ENCODE peak calls at places on chromosomes 1 and 21, in five cellular contexts. One of them, this sample, is unnamed.

GRCh38 chr1:91349524-91349923 is 55.1 kb downstream of the HFM1 start:
- DNase-seq in neural progenitor cell: no peak
- DNase-seq in AG09309: no peak
- DNase-seq in thoracic aorta: no peak
- DNase-seq in CD8-positive, alpha-beta T cell: no peak
- DNase-seq in this sample: no peak

GRCh38 chr1:218823291-218823900 is 350.3 kb upstream of the LYPLAL1 start:
- DNase-seq in neural progenitor cell: no peak
- DNase-seq in AG09309: peak; percentile 92
- DNase-seq in thoracic aorta: no peak
- DNase-seq in CD8-positive, alpha-beta T cell: no peak
- DNase-seq in this sample: no peak

GRCh38 chr1:151399890-151400235 is 490 bp downstream of the PSMB4 start:
- DNase-seq in neural progenitor cell: peak; percentile 59
- DNase-seq in AG09309: no peak
- DNase-seq in thoracic aorta: no peak
- DNase-seq in CD8-positive, alpha-beta T cell: no peak
- DNase-seq in this sample: no peak

GRCh38 chr1:231315887-231316286 is 21.8 kb downstream of the EXOC8 start:
- DNase-seq in neural progenitor cell: peak; percentile 65
- DNase-seq in AG09309: no peak
- DNase-seq in thoracic aorta: no peak
- DNase-seq in CD8-positive, alpha-beta T cell: peak; percentile 8
- DNase-seq in this sample: no peak

GRCh38 chr1:8382608-8383525 is 65.0 kb downstream of the SLC45A1 start:
- DNase-seq in neural progenitor cell: no peak
- DNase-seq in AG09309: no peak
- DNase-seq in thoracic aorta: no peak
- DNase-seq in CD8-positive, alpha-beta T cell: no peak
- DNase-seq in this sample: no peak

GRCh38 chr1:20726932-20727745 is 5.4 kb downstream of the SH2D5 start:
- DNase-seq in neural progenitor cell: no peak
- DNase-seq in AG09309: no peak
- DNase-seq in thoracic aorta: no peak
- DNase-seq in CD8-positive, alpha-beta T cell: no peak
- DNase-seq in this sample: no peak

GRCh38 chr1:46512792-46513190 is 23.2 kb downstream of the DMBX1 start:
- DNase-seq in neural progenitor cell: no peak
- DNase-seq in AG09309: no peak
- DNase-seq in thoracic aorta: no peak
- DNase-seq in CD8-positive, alpha-beta T cell: no peak
- DNase-seq in this sample: no peak

GRCh38 chr1:155591770-155592169 is 18.2 kb upstream of the MSTO1 start:
- DNase-seq in neural progenitor cell: peak; percentile 76
- DNase-seq in AG09309: peak; percentile 29
- DNase-seq in thoracic aorta: no peak
- DNase-seq in CD8-positive, alpha-beta T cell: no peak
- DNase-seq in this sample: no peak

GRCh38 chr21:33848252-33848953 is 67.2 kb downstream of the ATP5PO start:
- DNase-seq in neural progenitor cell: no peak
- DNase-seq in AG09309: no peak
- DNase-seq in thoracic aorta: no peak
- DNase-seq in CD8-positive, alpha-beta T cell: no peak
- DNase-seq in this sample: no peak

GRCh38 chr1:211726467-211726866 is 51.0 kb upstream of the NEK2 start:
- DNase-seq in neural progenitor cell: no peak
- DNase-seq in AG09309: no peak
- DNase-seq in thoracic aorta: no peak
- DNase-seq in CD8-positive, alpha-beta T cell: no peak
- DNase-seq in this sample: no peak

GRCh38 chr1:90295534-90295933 is 300.6 kb downstream of the ZNF326 start:
- DNase-seq in neural progenitor cell: no peak
- DNase-seq in AG09309: no peak
- DNase-seq in thoracic aorta: no peak
- DNase-seq in CD8-positive, alpha-beta T cell: no peak
- DNase-seq in this sample: no peak

GRCh38 chr1:201266774-201267173 is 16.5 kb upstream of the PKP1 start:
- DNase-seq in neural progenitor cell: no peak
- DNase-seq in AG09309: peak; percentile 87
- DNase-seq in thoracic aorta: no peak
- DNase-seq in CD8-positive, alpha-beta T cell: no peak
- DNase-seq in this sample: no peak

GRCh38 chr21:26581818-26582217 is 8.7 kb upstream of the CYYR1 start:
- DNase-seq in neural progenitor cell: no peak
- DNase-seq in AG09309: no peak
- DNase-seq in thoracic aorta: no peak
- DNase-seq in CD8-positive, alpha-beta T cell: no peak
- DNase-seq in this sample: no peak

GRCh38 chr1:154720328-154721301 is 112.6 kb upstream of the ADAR start:
- DNase-seq in neural progenitor cell: peak; percentile 45
- DNase-seq in AG09309: no peak
- DNase-seq in thoracic aorta: no peak
- DNase-seq in CD8-positive, alpha-beta T cell: no peak
- DNase-seq in this sample: no peak

GRCh38 chr1:20069932-20070331 is at the start of gene PLA2G5:
- DNase-seq in neural progenitor cell: peak; percentile 26
- DNase-seq in AG09309: peak; percentile 11
- DNase-seq in thoracic aorta: no peak
- DNase-seq in CD8-positive, alpha-beta T cell: no peak
- DNase-seq in this sample: no peak

GRCh38 chr1:10686404-10687040 is 109.9 kb downstream of the CASZ1 start:
- DNase-seq in neural progenitor cell: no peak
- DNase-seq in AG09309: no peak
- DNase-seq in thoracic aorta: no peak
- DNase-seq in CD8-positive, alpha-beta T cell: no peak
- DNase-seq in this sample: no peak

GRCh38 chr1:180358649-180359048 is 128.6 kb downstream of the LHX4 start:
- DNase-seq in neural progenitor cell: peak; percentile 28
- DNase-seq in AG09309: no peak
- DNase-seq in thoracic aorta: no peak
- DNase-seq in CD8-positive, alpha-beta T cell: no peak
- DNase-seq in this sample: no peak

GRCh38 chr1:145751491-145752021 is 32.3 kb downstream of the CD160 start:
- DNase-seq in neural progenitor cell: no peak
- DNase-seq in AG09309: peak; percentile 96
- DNase-seq in thoracic aorta: peak; percentile 13
- DNase-seq in CD8-positive, alpha-beta T cell: no peak
- DNase-seq in this sample: no peak

GRCh38 chr1:237220243-237220642 is 178.3 kb downstream of the RYR2 start:
- DNase-seq in neural progenitor cell: no peak
- DNase-seq in AG09309: no peak
- DNase-seq in thoracic aorta: no peak
- DNase-seq in CD8-positive, alpha-beta T cell: no peak
- DNase-seq in this sample: no peak

GRCh38 chr1:78210167-78210566 is 164.4 kb downstream of the GIPC2 start:
- DNase-seq in neural progenitor cell: no peak
- DNase-seq in AG09309: no peak
- DNase-seq in thoracic aorta: no peak
- DNase-seq in CD8-positive, alpha-beta T cell: no peak
- DNase-seq in this sample: no peak

GRCh38 chr1:208807446-208808117 is 563.4 kb upstream of the PLXNA2 start:
- DNase-seq in neural progenitor cell: no peak
- DNase-seq in AG09309: no peak
- DNase-seq in thoracic aorta: no peak
- DNase-seq in CD8-positive, alpha-beta T cell: no peak
- DNase-seq in this sample: no peak

GRCh38 chr1:217079579-217079978 is 356.4 kb upstream of the ESRRG start:
- DNase-seq in neural progenitor cell: no peak
- DNase-seq in AG09309: no peak
- DNase-seq in thoracic aorta: no peak
- DNase-seq in CD8-positive, alpha-beta T cell: no peak
- DNase-seq in this sample: no peak

GRCh38 chr1:205656236-205656635 is 24.1 kb downstream of the SLC45A3 start:
- DNase-seq in neural progenitor cell: no peak
- DNase-seq in AG09309: no peak
- DNase-seq in thoracic aorta: no peak
- DNase-seq in CD8-positive, alpha-beta T cell: no peak
- DNase-seq in this sample: no peak

GRCh38 chr1:118563969-118564951 is 379.2 kb upstream of the SPAG17 start:
- DNase-seq in neural progenitor cell: peak; percentile 65
- DNase-seq in AG09309: no peak
- DNase-seq in thoracic aorta: no peak
- DNase-seq in CD8-positive, alpha-beta T cell: no peak
- DNase-seq in this sample: no peak

GRCh38 chr1:154871374-154871773 is 1.3 kb upstream of the KCNN3 start:
- DNase-seq in neural progenitor cell: no peak
- DNase-seq in AG09309: no peak
- DNase-seq in thoracic aorta: no peak
- DNase-seq in CD8-positive, alpha-beta T cell: no peak
- DNase-seq in this sample: no peak

GRCh38 chr21:39852021-39852721 is 15.1 kb upstream of the PCP4 start:
- DNase-seq in neural progenitor cell: no peak
- DNase-seq in AG09309: no peak
- DNase-seq in thoracic aorta: no peak
- DNase-seq in CD8-positive, alpha-beta T cell: no peak
- DNase-seq in this sample: no peak

GRCh38 chr1:156463874-156464273 is 36.7 kb downstream of the MEF2D start:
- DNase-seq in neural progenitor cell: no peak
- DNase-seq in AG09309: no peak
- DNase-seq in thoracic aorta: no peak
- DNase-seq in CD8-positive, alpha-beta T cell: no peak
- DNase-seq in this sample: no peak

DNA sequence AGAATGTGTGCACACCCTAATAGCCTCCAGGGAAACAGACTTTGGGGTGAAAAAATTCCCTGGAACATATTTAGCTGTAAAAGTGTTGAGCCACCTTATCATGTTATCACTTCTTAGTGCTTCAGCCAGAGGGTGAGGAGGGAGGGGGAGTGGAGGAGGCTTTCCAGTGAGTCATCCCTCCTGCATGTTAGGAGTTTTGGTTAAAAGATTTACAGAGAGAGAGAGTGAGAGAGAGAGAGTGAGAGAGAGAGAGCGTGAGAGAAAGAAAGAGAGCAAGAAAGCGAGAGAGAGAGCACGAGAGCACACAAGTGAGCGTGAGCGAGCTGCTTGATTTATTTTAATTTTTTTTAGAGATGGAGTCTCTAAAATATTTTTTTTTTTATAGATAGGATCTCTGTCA is 13.5 kb upstream of the CACNA1E start:
- DNase-seq in neural progenitor cell: no peak
- DNase-seq in AG09309: peak; percentile 75
- DNase-seq in thoracic aorta: no peak
- DNase-seq in CD8-positive, alpha-beta T cell: no peak
- DNase-seq in this sample: no peak
- TF ChIP-seq CTCF in neural progenitor cell: no peak
- TF ChIP-seq CTCF in AG09309: no peak
- TF ChIP-seq CTCF in thoracic aorta: no peak
- TF ChIP-seq CTCF in CD8-positive, alpha-beta T cell: no peak
- TF ChIP-seq CTCF in this sample: no peak

DNA sequence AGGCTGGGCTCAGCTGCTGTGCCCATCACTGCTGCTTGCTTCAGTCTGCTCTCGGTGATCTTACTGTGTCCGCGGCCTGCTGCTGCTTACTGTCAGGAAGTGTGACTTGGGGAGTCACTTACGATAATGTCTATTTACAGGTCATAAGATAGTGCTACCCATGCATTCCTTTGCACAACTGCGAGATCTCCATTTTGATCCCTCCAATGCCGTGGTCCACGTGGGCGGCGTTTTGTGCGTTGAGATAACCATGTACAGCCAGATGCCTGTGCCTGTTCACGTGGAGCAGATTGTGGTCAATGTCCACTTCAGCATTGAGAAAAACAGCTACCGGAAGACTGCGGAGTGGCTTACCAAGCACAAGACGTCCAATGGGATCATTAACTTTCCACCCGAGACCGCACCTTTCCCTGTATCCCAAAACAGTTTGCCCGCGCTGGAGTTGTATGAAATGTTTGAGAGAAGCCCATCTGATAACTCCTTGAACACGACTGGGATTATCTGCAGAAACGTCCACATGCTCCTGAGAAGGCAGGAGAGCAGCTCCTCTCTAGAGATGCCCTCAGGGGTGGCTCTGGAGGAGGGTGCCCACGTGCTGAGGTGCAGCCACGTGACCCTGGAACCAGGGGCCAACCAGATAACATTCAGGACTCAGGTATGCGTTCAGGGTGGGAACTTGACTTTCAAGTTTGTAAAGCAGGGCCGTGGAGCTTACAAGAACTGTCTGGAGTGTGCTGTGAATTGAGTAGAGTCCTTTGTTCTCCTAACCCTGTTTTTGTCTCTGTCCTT is 24.4 kb upstream of the PWP2 start:
- DNase-seq in neural progenitor cell: no peak
- DNase-seq in AG09309: no peak
- DNase-seq in thoracic aorta: no peak
- DNase-seq in CD8-positive, alpha-beta T cell: no peak
- DNase-seq in this sample: peak; percentile 31
- TF ChIP-seq CTCF in neural progenitor cell: no peak
- TF ChIP-seq CTCF in AG09309: no peak
- TF ChIP-seq CTCF in thoracic aorta: no peak
- TF ChIP-seq CTCF in CD8-positive, alpha-beta T cell: no peak
- TF ChIP-seq CTCF in this sample: no peak

DNA sequence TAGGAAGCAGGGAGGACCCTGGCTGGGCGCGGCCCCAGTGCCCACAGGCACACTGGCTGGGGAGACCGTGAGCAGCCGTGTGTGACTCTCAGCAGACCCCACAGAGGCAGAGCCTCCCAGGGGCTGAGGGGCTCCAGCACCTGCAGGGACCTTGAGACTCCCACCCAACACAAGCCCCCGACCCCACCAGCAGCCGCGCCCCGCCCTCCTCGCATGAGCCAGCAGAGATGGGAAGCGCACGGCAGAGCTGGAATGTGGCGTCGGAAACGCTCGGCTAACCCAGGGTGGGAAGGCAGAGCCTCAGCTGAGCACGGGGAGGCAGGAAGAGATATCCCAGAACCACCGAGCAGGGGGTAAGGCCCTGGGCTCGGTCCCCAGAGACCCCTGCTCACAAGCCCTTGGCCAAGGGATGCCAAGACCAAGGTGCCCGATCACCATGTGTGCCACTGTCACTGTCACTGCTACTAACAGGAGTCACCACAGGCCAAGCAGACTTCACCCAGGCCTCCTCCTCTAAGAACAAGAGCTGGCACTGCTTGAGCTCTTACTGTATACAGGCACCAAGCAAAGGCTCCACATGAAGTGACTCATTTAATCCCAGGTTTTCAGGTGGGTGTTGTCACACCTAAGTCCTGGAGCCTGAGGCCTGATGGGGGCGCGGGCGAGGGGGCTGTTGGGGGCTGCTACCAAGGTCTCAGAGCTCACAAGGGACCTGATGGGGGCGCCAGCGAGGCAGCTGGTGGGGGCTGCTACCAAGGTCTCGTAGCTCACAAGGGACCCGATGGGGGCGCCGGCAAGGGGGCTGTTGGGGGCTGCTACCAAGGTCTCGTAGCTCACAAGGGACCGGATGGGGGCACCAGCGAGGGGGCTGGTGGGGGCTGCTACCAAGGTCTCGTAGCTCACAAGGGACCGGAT is 20.1 kb downstream of the MEGF6 start:
- DNase-seq in neural progenitor cell: no peak
- DNase-seq in AG09309: no peak
- DNase-seq in thoracic aorta: no peak
- DNase-seq in CD8-positive, alpha-beta T cell: no peak
- DNase-seq in this sample: no peak
- TF ChIP-seq CTCF in neural progenitor cell: peak; percentile 36
- TF ChIP-seq CTCF in AG09309: no peak
- TF ChIP-seq CTCF in thoracic aorta: no peak
- TF ChIP-seq CTCF in CD8-positive, alpha-beta T cell: no peak
- TF ChIP-seq CTCF in this sample: no peak

GRCh38 chr1:51569284-51570062 is 47.4 kb upstream of the OSBPL9 start:
- DNase-seq in neural progenitor cell: no peak
- DNase-seq in AG09309: peak; percentile 37
- DNase-seq in thoracic aorta: no peak
- DNase-seq in CD8-positive, alpha-beta T cell: peak; percentile 11
- DNase-seq in this sample: no peak
- TF ChIP-seq CTCF in neural progenitor cell: no peak
- TF ChIP-seq CTCF in AG09309: no peak
- TF ChIP-seq CTCF in thoracic aorta: no peak
- TF ChIP-seq CTCF in CD8-positive, alpha-beta T cell: no peak
- TF ChIP-seq CTCF in this sample: no peak

This sample was measured in natural killer cell.